ENCODE peak calls at places on chromosome 15, in eight cellular contexts. One of them, this sample, is unnamed.

GRCh38 chr15:47565986-47566385 is 151.3 kb upstream of the SEMA6D start:
- DNase-seq in sciatic nerve: no peak
- DNase-seq in cardiac fibroblast: no peak
- DNase-seq in 8988T: no peak
- DNase-seq in Right ventricle myocardium superior: no peak
- DNase-seq in left ventricle myocardium inferior: no peak
- DNase-seq in hepatic stellate cell: no peak
- DNase-seq in right cardiac atrium: no peak
- DNase-seq in this sample: no peak

GRCh38 chr15:90219421-90220141 is 14.2 kb downstream of the CIB1 start:
- DNase-seq in sciatic nerve: no peak
- DNase-seq in cardiac fibroblast: peak
- DNase-seq in 8988T: peak
- DNase-seq in Right ventricle myocardium superior: peak
- DNase-seq in left ventricle myocardium inferior: no peak
- DNase-seq in hepatic stellate cell: peak
- DNase-seq in right cardiac atrium: peak
- DNase-seq in this sample: no peak

GRCh38 chr15:68206711-68207151 is 1.6 kb upstream of the CALML4 start:
- DNase-seq in sciatic nerve: peak
- DNase-seq in cardiac fibroblast: no peak
- DNase-seq in 8988T: no peak
- DNase-seq in Right ventricle myocardium superior: no peak
- DNase-seq in left ventricle myocardium inferior: no peak
- DNase-seq in hepatic stellate cell: no peak
- DNase-seq in right cardiac atrium: no peak
- DNase-seq in this sample: peak

GRCh38 chr15:90564109-90564508 is 34.4 kb downstream of the CRTC3 start:
- DNase-seq in sciatic nerve: no peak
- DNase-seq in cardiac fibroblast: no peak
- DNase-seq in 8988T: no peak
- DNase-seq in Right ventricle myocardium superior: no peak
- DNase-seq in left ventricle myocardium inferior: no peak
- DNase-seq in hepatic stellate cell: no peak
- DNase-seq in right cardiac atrium: no peak
- DNase-seq in this sample: no peak

GRCh38 chr15:33737687-33738606 is 230.3 kb upstream of the CHRM5 start:
- DNase-seq in sciatic nerve: no peak
- DNase-seq in cardiac fibroblast: peak
- DNase-seq in 8988T: peak
- DNase-seq in Right ventricle myocardium superior: no peak
- DNase-seq in left ventricle myocardium inferior: no peak
- DNase-seq in hepatic stellate cell: peak
- DNase-seq in right cardiac atrium: no peak
- DNase-seq in this sample: no peak

GRCh38 chr15:69979783-69980182 is 117.9 kb downstream of the TLE3 start:
- DNase-seq in sciatic nerve: no peak
- DNase-seq in cardiac fibroblast: no peak
- DNase-seq in 8988T: no peak
- DNase-seq in Right ventricle myocardium superior: no peak
- DNase-seq in left ventricle myocardium inferior: no peak
- DNase-seq in hepatic stellate cell: no peak
- DNase-seq in right cardiac atrium: no peak
- DNase-seq in this sample: no peak

GRCh38 chr15:50906954-50907865 is 1.3 kb upstream of the AP4E1 start:
- DNase-seq in sciatic nerve: no peak
- DNase-seq in cardiac fibroblast: no peak
- DNase-seq in 8988T: no peak
- DNase-seq in Right ventricle myocardium superior: no peak
- DNase-seq in left ventricle myocardium inferior: no peak
- DNase-seq in hepatic stellate cell: no peak
- DNase-seq in right cardiac atrium: no peak
- DNase-seq in this sample: no peak

GRCh38 chr15:74584779-74585178 is 30.9 kb upstream of the CLK3 start:
- DNase-seq in sciatic nerve: no peak
- DNase-seq in cardiac fibroblast: no peak
- DNase-seq in 8988T: no peak
- DNase-seq in Right ventricle myocardium superior: no peak
- DNase-seq in left ventricle myocardium inferior: no peak
- DNase-seq in hepatic stellate cell: no peak
- DNase-seq in right cardiac atrium: no peak
- DNase-seq in this sample: no peak

GRCh38 chr15:46636220-46636619 is 1001.4 kb downstream of the SQOR start:
- DNase-seq in sciatic nerve: no peak
- DNase-seq in cardiac fibroblast: no peak
- DNase-seq in 8988T: no peak
- DNase-seq in Right ventricle myocardium superior: no peak
- DNase-seq in left ventricle myocardium inferior: no peak
- DNase-seq in hepatic stellate cell: no peak
- DNase-seq in right cardiac atrium: no peak
- DNase-seq in this sample: no peak

This sample was measured in left cardiac atrium.